ENCODE peak calls at places on chromosomes 5 and 9, in four cellular contexts. Y is prostate gland, M is uterus, F is fibroblast of lung. E is an unnamed sample. For H3K27me3, the result is how much of the 10 kb centered on the place peaks cover.

GRCh38 chr5:88555658-88556057 is 287.0 kb upstream of the TMEM161B start:
- DNase-seq in Y (no peak), M (no peak), F (no peak), E (no peak)

GRCh38 chr5:51810592-51810991 is 427.3 kb downstream of the ISL1 start:
- DNase-seq in Y (peak), M (no peak), F (no peak), E (peak)

GRCh38 chr9:93576296-93577044 is at the start of gene PHF2:
- DNase-seq in Y (no peak), M (peak), F (no peak), E (peak)

GRCh38 chr5:76332620-76333170 is 70.4 kb upstream of the IQGAP2 start:
- DNase-seq in Y (no peak), M (no peak), F (no peak), E (no peak)

GRCh38 chr9:92746567-92747458 is 17.8 kb downstream of the BICD2 start:
- DNase-seq in Y (no peak), M (no peak), F (no peak), E (no peak)

GRCh38 chr5:138330813-138331448 is 673 bp downstream of the CDC25C start:
- DNase-seq in Y (no peak), M (no peak), F (no peak), E (no peak)

GRCh38 chr5:114360816-114361723 is 800 bp upstream of the KCNN2 start:
- DNase-seq in Y (peak), M (peak), F (peak), E (no peak)

GRCh38 chr5:88679638-88680037 is 203.3 kb downstream of the MEF2C start:
- DNase-seq in Y (no peak), M (no peak), F (no peak), E (no peak)

GRCh38 chr5:92268343-92268742 is 885.2 kb upstream of the ARRDC3 start:
- DNase-seq in Y (no peak), M (no peak), F (no peak), E (no peak)

GRCh38 chr5:57831090-57831489 is 348.5 kb upstream of the ACTBL2 start:
- DNase-seq in Y (no peak), M (no peak), F (no peak), E (no peak)

GRCh38 chr5:159341145-159341544 is 10.9 kb upstream of the IL12B start:
- DNase-seq in Y (no peak), M (no peak), F (no peak), E (no peak)

GRCh38 chr5:54905942-54906537 is 79.4 kb downstream of the ESM1 start:
- DNase-seq in Y (peak), M (peak), F (peak), E (no peak)

GRCh38 chr9:137365056-137365455 is 57.9 kb downstream of the EXD3 start:
- DNase-seq in Y (no peak), M (no peak), F (no peak), E (no peak)

GRCh38 chr5:20494706-20495105 is 506.7 kb upstream of the CDH18 start:
- DNase-seq in Y (no peak), M (no peak), F (no peak), E (no peak)

GRCh38 chr5:146816775-146817387 is 61.7 kb downstream of the PPP2R2B start:
- DNase-seq in Y (no peak), M (no peak), F (no peak), E (no peak)

GRCh38 chr5:180098526-180098925 is 27.0 kb upstream of the RNF130 start:
- DNase-seq in Y (no peak), M (no peak), F (no peak), E (no peak)

GRCh38 chr9:119790022-119790421 is 420.8 kb upstream of the BRINP1 start:
- DNase-seq in Y (no peak), M (no peak), F (no peak), E (no peak)

GRCh38 chr5:115360036-115360685 is 63.7 kb upstream of the CCDC112 start:
- DNase-seq in Y (no peak), M (no peak), F (peak), E (no peak)

GRCh38 chr5:55306641-55307382 is 682 bp downstream of the DHX29 start:
- DNase-seq in Y (no peak), M (no peak), F (peak), E (no peak)

GRCh38 chr9:77218612-77219011 is 41.3 kb downstream of the VPS13A start:
- DNase-seq in Y (no peak), M (no peak), F (peak), E (no peak)

GRCh38 chr5:156186760-156187159 is 140.2 kb upstream of the SGCD start:
- DNase-seq in Y (no peak), M (no peak), F (peak), E (no peak)

GRCh38 chr9:20611751-20612287 is 10.5 kb downstream of the MLLT3 start:
- DNase-seq in Y (no peak), M (no peak), F (peak), E (no peak)

GRCh38 chr5:158739941-158740340 is 359.8 kb downstream of the EBF1 start:
- DNase-seq in Y (no peak), M (peak), F (peak), E (no peak)

GRCh38 chr5:57298295-57298984 is 124.6 kb downstream of the GPBP1 start:
- DNase-seq in Y (peak), M (peak), F (peak), E (peak)

GRCh38 chr5:40984884-40985283 is 75.6 kb downstream of the C7 start:
- DNase-seq in Y (no peak), M (no peak), F (peak), E (no peak)

GRCh38 chr9:124133752-124134151 is 122.2 kb downstream of the LHX2 start:
- DNase-seq in Y (no peak), M (no peak), F (peak), E (no peak)

GRCh38 chr9:87336407-87336806 is 161.3 kb upstream of the DAPK1 start:
- DNase-seq in Y (no peak), M (no peak), F (peak), E (no peak)

GRCh38 chr5:143495124-143495523 is 91.6 kb upstream of the NR3C1 start:
- DNase-seq in Y (no peak), M (no peak), F (peak), E (no peak)

GRCh38 chr9:126524353-126525077 is 89.2 kb upstream of the LMX1B start:
- DNase-seq in Y (no peak), M (no peak), F (no peak), E (no peak)

GRCh38 chr5:65774346-65774745 is 52.3 kb downstream of the NLN start:
- DNase-seq in Y (no peak), M (no peak), F (peak), E (peak)

GRCh38 chr5:76532061-76532460 is 91.1 kb downstream of the F2RL2 start:
- DNase-seq in Y (no peak), M (no peak), F (no peak), E (no peak)

GRCh38 chr5:67003906-67004729 is 192.5 kb downstream of the CD180 start:
- DNase-seq in Y (peak), M (peak), F (peak), E (peak)

GRCh38 chr5:95162231-95162992 is 122.5 kb downstream of the MCTP1 start:
- DNase-seq in Y (no peak), M (no peak), F (no peak), E (no peak)

GRCh38 chr5:2747372-2748179 is 3.9 kb downstream of the IRX2 start:
- DNase-seq in Y (no peak), M (no peak), F (no peak), E (no peak)
- H3K27me3 ChIP-seq in Y (under half), M (half or more), F (under half), E (under half)

DNA sequence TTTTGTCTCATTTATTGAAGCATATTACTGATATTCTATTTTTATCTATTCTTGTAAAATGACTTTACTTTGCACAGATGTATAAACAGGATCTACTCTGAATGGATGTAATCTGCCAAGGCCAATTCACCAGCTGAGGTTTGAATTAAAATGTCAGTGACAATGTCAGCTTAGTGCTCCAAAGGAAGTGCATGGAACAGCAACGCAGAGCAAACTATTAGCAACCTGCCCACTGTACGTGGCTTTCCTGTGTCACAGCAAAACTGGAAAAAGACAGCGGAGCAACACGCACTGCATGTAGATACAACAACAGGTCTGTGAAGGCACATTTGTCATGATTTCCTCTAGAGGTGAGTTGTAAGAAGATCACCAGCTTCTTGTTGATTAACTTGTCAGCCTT is 409.4 kb downstream of the MED10 start:
- DNase-seq in Y (no peak), M (no peak), F (no peak), E (no peak)
- H3K27me3 ChIP-seq in Y (under half), M (under half), F (under half), E (under half)

DNA sequence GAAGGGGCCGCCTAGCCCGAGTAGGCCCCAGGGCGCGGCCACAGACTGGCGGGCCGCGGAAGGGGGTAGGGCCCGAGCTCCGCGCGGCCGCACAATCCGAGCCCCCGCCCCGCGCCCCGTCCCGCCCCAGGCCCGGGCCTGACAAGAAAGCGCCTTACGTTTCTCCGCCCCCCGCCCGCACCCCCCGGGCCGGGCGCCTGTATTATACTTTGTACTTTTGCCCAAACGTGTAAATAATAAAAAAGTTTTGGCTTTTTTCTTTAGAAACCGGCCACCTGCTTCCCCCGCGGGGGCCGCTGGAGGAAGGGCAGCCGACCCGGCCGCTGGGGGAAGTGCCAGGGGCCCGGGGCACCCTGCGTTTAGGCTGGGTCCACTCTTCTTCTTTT is 2.6 kb downstream of the TLX3 start:
- DNase-seq in Y (no peak), M (no peak), F (no peak), E (no peak)
- H3K27me3 ChIP-seq in Y (half or more), M (half or more), F (half or more), E (under half)

GRCh38 chr5:1845696-1846095 is 37.0 kb downstream of the IRX4 start:
- DNase-seq in Y (no peak), M (no peak), F (no peak), E (no peak)

GRCh38 chr5:1844708-1845436 is 37.9 kb downstream of the IRX4 start:
- DNase-seq in Y (no peak), M (no peak), F (no peak), E (no peak)

GRCh38 chr5:1840741-1841521 is 39.7 kb downstream of the NDUFS6 start:
- DNase-seq in Y (no peak), M (no peak), F (no peak), E (no peak)

GRCh38 chr5:1840071-1840547 is 38.9 kb downstream of the NDUFS6 start:
- DNase-seq in Y (no peak), M (no peak), F (no peak), E (no peak)

GRCh38 chr5:1842026-1842819 is 40.5 kb downstream of the IRX4 start:
- DNase-seq in Y (no peak), M (no peak), F (no peak), E (no peak)
- H3K27me3 ChIP-seq in Y (under half), M (under half), F (under half), E (half or more)

DNA sequence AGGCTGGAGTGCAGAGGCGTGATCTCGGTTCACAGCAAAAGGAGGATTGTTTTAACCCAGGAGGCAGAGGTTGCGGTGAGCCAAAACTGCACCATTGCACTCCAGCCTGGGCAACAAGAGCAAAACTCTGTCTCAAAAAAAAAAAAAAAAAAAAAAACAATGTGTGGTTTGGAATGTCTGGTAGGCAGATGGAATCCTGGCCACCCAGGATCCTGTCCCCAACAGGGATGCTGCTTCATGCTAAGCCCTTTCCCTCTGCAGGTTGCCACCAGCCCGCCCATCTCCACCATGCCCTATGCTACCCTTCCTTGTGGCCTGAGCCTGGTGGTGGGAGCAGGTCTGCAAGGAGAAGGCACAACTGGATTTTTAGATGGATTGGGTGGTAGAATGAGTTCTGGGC is 129.7 kb upstream of the HAND1 start:
- DNase-seq in Y (no peak), M (no peak), F (no peak), E (no peak)
- H3K27me3 ChIP-seq in Y (under half), M (under half), F (under half), E (under half)

GRCh38 chr9:131020862-131021261 is 11.9 kb downstream of the LAMC3 start:
- DNase-seq in Y (no peak), M (no peak), F (no peak), E (no peak)
- H3K27me3 ChIP-seq in Y (under half), M (under half), F (under half), E (under half)

DNA sequence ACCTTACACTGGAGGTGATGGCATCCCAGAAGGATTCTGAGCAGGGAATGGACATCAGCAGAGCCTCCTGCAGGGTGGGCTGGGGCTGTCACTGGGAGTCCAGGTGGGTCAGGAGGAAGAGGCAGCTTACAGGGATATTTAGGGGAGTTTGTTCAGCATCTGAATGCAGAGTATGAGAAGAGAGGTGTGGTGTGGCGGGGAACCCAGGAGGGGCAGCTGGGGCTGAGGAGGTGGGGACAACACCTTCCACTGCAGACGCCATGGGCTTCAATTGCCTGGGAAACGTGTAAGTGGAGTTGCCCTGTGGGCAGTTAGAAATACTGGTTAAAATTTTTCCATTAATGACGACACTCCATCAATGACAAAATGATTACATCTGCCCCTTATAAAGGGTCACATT is 33.5 kb downstream of the S1PR3 start:
- DNase-seq in Y (no peak), M (no peak), F (no peak), E (no peak)
- H3K27me3 ChIP-seq in Y (under half), M (under half), F (under half), E (under half)

E was measured in PC-9.